ENCODE peak calls at places on chromosomes 4 and X, in four cellular contexts. I, Y, L and E are unnamed samples.

GRCh38 chr4:33873791-33874190 is 2370.5 kb downstream of the ARAP2 start:
- DNase-seq in I (no peak), Y (no peak), L (no peak), E (no peak)

GRCh38 chrX:108601276-108601675 is 135.1 kb downstream of the IRS4 start:
- DNase-seq in I (no peak), Y (no peak), L (no peak), E (no peak)

GRCh38 chrX:109049903-109050302 is 313.5 kb upstream of the IRS4 start:
- DNase-seq in I (no peak), Y (peak; percentile 38), L (no peak), E (no peak)

GRCh38 chrX:80423000-80423399 is 2.8 kb downstream of the TENT5D start:
- DNase-seq in I (no peak), Y (no peak), L (no peak), E (no peak)

GRCh38 chr4:76342803-76343202 is 36.3 kb downstream of the STBD1 start:
- DNase-seq in I (no peak), Y (no peak), L (no peak), E (no peak)

GRCh38 chrX:103918050-103918449 is 44.4 kb upstream of the TMSB15B start:
- DNase-seq in I (peak; percentile 68), Y (peak; percentile 85), L (peak; percentile 38), E (no peak)

GRCh38 chr4:1996866-1997611 is 11.7 kb downstream of the NELFA start:
- DNase-seq in I (no peak), Y (no peak), L (no peak), E (no peak)

GRCh38 chr4:166143227-166143626 is 270.2 kb downstream of the TLL1 start:
- DNase-seq in I (no peak), Y (no peak), L (no peak), E (no peak)

GRCh38 chr4:154577324-154577723 is 13.2 kb downstream of the FGA start:
- DNase-seq in I (no peak), Y (no peak), L (no peak), E (no peak)

GRCh38 chr4:48141048-48141447 is 7.0 kb upstream of the TXK start:
- DNase-seq in I (peak; percentile 56), Y (peak; percentile 54), L (peak; percentile 40), E (no peak)

GRCh38 chrX:17359500-17359899 is 15.5 kb upstream of the NHS start:
- DNase-seq in I (no peak), Y (no peak), L (no peak), E (no peak)

GRCh38 chr4:41258783-41259182 is 2.1 kb downstream of the UCHL1 start:
- DNase-seq in I (peak; percentile 86), Y (peak; percentile 69), L (no peak), E (no peak)

GRCh38 chrX:49178537-49178936 is 6.8 kb downstream of the PLP2 start:
- DNase-seq in I (no peak), Y (no peak), L (no peak), E (no peak)

GRCh38 chrX:68183612-68184214 is 249.6 kb downstream of the OPHN1 start:
- DNase-seq in I (peak; percentile 51), Y (peak; percentile 30), L (no peak), E (no peak)

GRCh38 chrX:40085714-40086113 is 12.0 kb downstream of the BCOR start:
- DNase-seq in I (no peak), Y (no peak), L (no peak), E (no peak)

GRCh38 chrX:137342969-137343368 is 223.0 kb upstream of the ZIC3 start:
- DNase-seq in I (no peak), Y (no peak), L (no peak), E (no peak)